ENCODE peak calls at places on chromosomes 6 and 20, in six cellular contexts. Z is Right ventricle myocardium superior, Q is AG04450, J is endothelial cell, P is erythroblast, C is skeletal muscle cell. B is an unnamed sample.

GRCh38 chr6:85865665-85866372 is 223.1 kb upstream of the SYNCRIP start:
- DNase-seq in P (no peak), Z (no peak), C (peak), J (no peak), Q (no peak), B (peak)

GRCh38 chr6:32984639-32985389 is 16.4 kb downstream of the BRD2 start:
- DNase-seq in P (peak), J (peak), C (peak), Z (peak), Q (peak), B (peak)

GRCh38 chr6:16291739-16292138 is 53.4 kb downstream of the GMPR start:
- DNase-seq in Z (no peak), Q (no peak), C (no peak), P (no peak), J (no peak), B (no peak)

GRCh38 chr6:99151634-99152344 is 197.7 kb downstream of the FAXC start:
- DNase-seq in J (peak), Z (no peak), C (no peak), P (peak), Q (peak), B (no peak)

GRCh38 chr6:31083742-31084354 is 28.5 kb downstream of the C6orf15 start:
- DNase-seq in P (peak), Z (no peak), J (peak), C (peak), Q (peak), B (no peak)

GRCh38 chr6:636488-636887 is 20.4 kb downstream of the HUS1B start:
- DNase-seq in Q (no peak), J (no peak), Z (no peak), C (no peak), P (no peak), B (no peak)

GRCh38 chr6:67544851-67545452 is 1090.1 kb upstream of the ADGRB3 start:
- DNase-seq in Q (no peak), J (no peak), Z (no peak), P (no peak), C (no peak), B (no peak)

GRCh38 chr20:6231551-6231950 is 108.7 kb upstream of the FERMT1 start:
- DNase-seq in P (no peak), Z (no peak), C (no peak), Q (no peak), J (no peak), B (no peak)

GRCh38 chr20:5715068-5715841 is 34.9 kb upstream of the SHLD1 start:
- DNase-seq in J (no peak), Z (no peak), Q (no peak), P (no peak), C (no peak), B (no peak)

GRCh38 chr20:47141941-47142781 is 214.3 kb downstream of the ZMYND8 start:
- DNase-seq in C (no peak), P (no peak), Z (no peak), J (no peak), Q (no peak), B (no peak)

GRCh38 chr6:34005845-34006644 is 139.8 kb downstream of the GRM4 start:
- DNase-seq in P (no peak), Q (no peak), C (no peak), Z (no peak), J (no peak), B (no peak)

GRCh38 chr6:47475319-47475816 is 2.2 kb upstream of the CD2AP start:
- DNase-seq in J (no peak), Z (no peak), C (no peak), P (no peak), Q (no peak), B (no peak)

GRCh38 chr6:38789256-38789655 is 74.1 kb downstream of the DNAH8 start:
- DNase-seq in J (no peak), C (no peak), Z (no peak), Q (no peak), P (no peak), B (no peak)

GRCh38 chr6:17851001-17851719 is 136.3 kb downstream of the KIF13A start:
- DNase-seq in P (no peak), Q (no peak), C (no peak), J (no peak), Z (no peak), B (no peak)

GRCh38 chr20:40654876-40655275 is 34.2 kb downstream of the MAFB start:
- DNase-seq in Z (peak), J (no peak), C (no peak), P (no peak), Q (no peak), B (no peak)

GRCh38 chr6:33989016-33989854 is 156.7 kb downstream of the GRM4 start:
- DNase-seq in C (no peak), Q (no peak), J (no peak), Z (no peak), P (no peak), B (no peak)

GRCh38 chr20:56460459-56460858 is 8.0 kb upstream of the RTF2 start:
- DNase-seq in P (no peak), Z (no peak), Q (no peak), J (no peak), C (no peak), B (no peak)

GRCh38 chr20:8309638-8310037 is 177.6 kb downstream of the PLCB1 start:
- DNase-seq in Z (no peak), Q (no peak), P (no peak), J (no peak), C (no peak), B (no peak)

GRCh38 chr6:69796081-69796626 is 656 bp downstream of the LMBRD1 start:
- DNase-seq in J (no peak), Z (no peak), Q (no peak), P (no peak), C (peak), B (peak)

GRCh38 chr6:82144007-82144851 is 103.3 kb downstream of the IBTK start:
- DNase-seq in P (no peak), J (no peak), Q (peak), C (peak), Z (no peak), B (no peak)

GRCh38 chr6:39791850-39792500 is at the start of gene DAAM2:
- DNase-seq in C (no peak), P (no peak), Z (peak), Q (no peak), J (peak), B (no peak)

GRCh38 chr6:150194200-150194599 is 51.4 kb downstream of the PPP1R14C start:
- DNase-seq in Q (no peak), C (no peak), P (no peak), Z (no peak), J (no peak), B (no peak)

GRCh38 chr20:37390891-37391525 is 45.1 kb downstream of the SRC start:
- DNase-seq in Z (no peak), Q (no peak), J (no peak), P (no peak), C (no peak), B (no peak)

GRCh38 chr20:41587956-41588355 is 30.2 kb downstream of the CHD6 start:
- DNase-seq in Z (no peak), C (peak), P (no peak), J (no peak), Q (peak), B (no peak)

GRCh38 chr6:43490523-43490939 is 13.2 kb downstream of the TJAP1 start:
- DNase-seq in P (no peak), Z (no peak), Q (no peak), J (no peak), C (no peak), B (no peak)

GRCh38 chr20:38139919-38140753 is 24.9 kb downstream of the TGM2 start:
- DNase-seq in P (no peak), Z (no peak), J (no peak), Q (no peak), C (no peak), B (no peak)

GRCh38 chr6:75467906-75468460 is 25.6 kb downstream of the FILIP1 start:
- DNase-seq in Z (no peak), C (no peak), J (no peak), Q (no peak), P (no peak), B (no peak)

GRCh38 chr6:5679696-5680494 is 326.8 kb downstream of the NRN1 start:
- DNase-seq in Z (no peak), P (no peak), Q (no peak), C (no peak), J (no peak), B (no peak)

GRCh38 chr6:70676821-70677220 is 9.1 kb downstream of the SMAP1 start:
- DNase-seq in P (no peak), Z (no peak), Q (no peak), C (no peak), J (no peak), B (no peak)